ENCODE peak calls at places on chromosomes 5 and 9, in five cellular contexts. L is body of pancreas; V is CD8-positive, alpha-beta memory T cell; W is thyroid gland; Q is tibial artery. Y is an unnamed sample.

GRCh38 chr9:69919461-69920061 is 98.9 kb downstream of the CFAP95 start:
- DNase-seq in L (no peak), V (peak; percentile 32), W (no peak), Q (no peak), Y (no peak)

GRCh38 chr5:111829701-111830100 is 72.7 kb upstream of the NREP start:
- DNase-seq in L (no peak), V (no peak), W (no peak), Q (no peak), Y (no peak)

GRCh38 chr5:153824909-153825308 is 213.8 kb downstream of the FAM114A2 start:
- DNase-seq in L (no peak), V (no peak), W (no peak), Q (no peak), Y (no peak)

GRCh38 chr5:120576588-120576987 is 112.5 kb downstream of the PRR16 start:
- DNase-seq in L (no peak), V (no peak), W (no peak), Q (no peak), Y (no peak)

GRCh38 chr9:112921549-112921948 is 30.9 kb upstream of the SLC46A2 start:
- DNase-seq in L (no peak), V (no peak), W (no peak), Q (no peak), Y (no peak)

GRCh38 chr9:135095470-135096407 is 8.3 kb downstream of the OLFM1 start:
- DNase-seq in L (no peak), V (no peak), W (no peak), Q (no peak), Y (no peak)

GRCh38 chr5:147093138-147093537 is 141.7 kb upstream of the STK32A start:
- DNase-seq in L (no peak), V (no peak), W (no peak), Q (no peak), Y (no peak)

GRCh38 chr5:124572973-124573372 is 173.5 kb downstream of the ZNF608 start:
- DNase-seq in L (no peak), V (no peak), W (no peak), Q (no peak), Y (no peak)

GRCh38 chr9:78539188-78539587 is 242.3 kb downstream of the PSAT1 start:
- DNase-seq in L (no peak), V (no peak), W (no peak), Q (no peak), Y (no peak)

GRCh38 chr5:34838785-34839714 is at the start of gene TTC23L:
- DNase-seq in L (peak; percentile 96), V (peak; percentile 91), W (peak; percentile 93), Q (peak; percentile 83), Y (peak; percentile 94)

GRCh38 chr9:76654051-76654461 is 110.2 kb upstream of the PCA3 start:
- DNase-seq in L (no peak), V (no peak), W (no peak), Q (no peak), Y (no peak)

GRCh38 chr9:69961834-69962233 is 81.8 kb upstream of the MAMDC2 start:
- DNase-seq in L (no peak), V (no peak), W (no peak), Q (no peak), Y (no peak)

GRCh38 chr9:131950487-131950886 is 129.2 kb downstream of the MED27 start:
- DNase-seq in L (no peak), V (no peak), W (no peak), Q (no peak), Y (no peak)

GRCh38 chr5:40842351-40842750 is 1.2 kb downstream of the CARD6 start:
- DNase-seq in L (no peak), V (no peak), W (no peak), Q (no peak), Y (no peak)
- H3K27ac ChIP-seq in L (no peak overlapping the region), V (no peak overlapping the region), W (peak overlapping the region; percentile 84), Q (no peak overlapping the region), Y (no peak overlapping the region)

GRCh38 chr9:72856985-72857631 is 95.7 kb downstream of the ALDH1A1 start:
- DNase-seq in L (peak; percentile 19), V (no peak), W (peak; percentile 14), Q (no peak), Y (no peak)
- H3K4me3 ChIP-seq in L (no peak overlapping the region), V (no peak overlapping the region), W (no peak overlapping the region), Q (no peak overlapping the region), Y (no peak overlapping the region)

GRCh38 chr5:17895296-17896058 is 261.2 kb downstream of the TAF11L14 start:
- DNase-seq in L (no peak), V (no peak), W (no peak), Q (no peak), Y (no peak)
- H3K9me3 ChIP-seq in L (no peaks in the 10 kb centered on the region), V (no peaks in the 10 kb centered on the region), W (no peaks in the 10 kb centered on the region), Q (no peaks in the 10 kb centered on the region), Y (no peaks in the 10 kb centered on the region)

GRCh38 chr5:138230981-138231589 is 18.0 kb upstream of the CDC23 start:
- DNase-seq in L (peak; percentile 41), V (no peak), W (no peak), Q (no peak), Y (no peak)
- H3K27ac ChIP-seq in L (no peak overlapping the region), V (no peak overlapping the region), W (no peak overlapping the region), Q (no peak overlapping the region), Y (no peak overlapping the region)

GRCh38 chr9:104093162-104093561 is 947 bp upstream of the SMC2 start:
- DNase-seq in L (no peak), V (no peak), W (no peak), Q (no peak), Y (no peak)

GRCh38 chr9:104091028-104091590 is 3.0 kb upstream of the SMC2 start:
- DNase-seq in L (no peak), V (no peak), W (no peak), Q (no peak), Y (no peak)

GRCh38 chr9:104092192-104092591 is 1.9 kb upstream of the SMC2 start:
- DNase-seq in L (no peak), V (no peak), W (no peak), Q (no peak), Y (no peak)

GRCh38 chr9:104090578-104090977 is 3.5 kb upstream of the SMC2 start:
- DNase-seq in L (no peak), V (no peak), W (no peak), Q (no peak), Y (no peak)

DNA sequence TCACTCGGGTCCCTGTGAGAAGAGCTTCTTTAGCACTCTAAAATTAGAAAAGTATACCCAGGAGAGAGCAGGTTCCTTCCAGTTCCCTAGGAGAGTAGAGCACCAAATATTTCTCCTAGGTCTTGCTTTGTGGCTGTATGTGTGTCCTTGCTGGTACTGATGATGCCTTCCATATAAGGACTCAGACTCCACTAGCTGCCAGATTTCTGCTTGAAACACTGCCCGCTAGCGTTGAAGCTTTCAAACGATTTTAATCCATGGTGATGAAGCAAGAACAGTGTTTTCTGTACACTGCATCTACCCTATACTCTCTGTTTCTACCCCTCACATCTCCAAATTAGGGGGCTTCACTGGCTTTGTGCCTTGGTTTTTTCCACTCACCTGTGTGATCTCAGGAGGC is 2.4 kb upstream of the SMC2 start:
- DNase-seq in L (peak; percentile 23), V (peak; percentile 20), W (no peak), Q (no peak), Y (no peak)
- H3K4me3 ChIP-seq in L (no peak overlapping the region), V (no peak overlapping the region), W (no peak overlapping the region), Q (no peak overlapping the region), Y (no peak overlapping the region)

GRCh38 chr9:22809371-22809770 is 362.7 kb downstream of the DMRTA1 start:
- DNase-seq in L (no peak), V (no peak), W (no peak), Q (no peak), Y (no peak)
- H3K9me3 ChIP-seq in L (no peaks in the 10 kb centered on the region), V (no peaks in the 10 kb centered on the region), W (no peaks in the 10 kb centered on the region), Q (no peaks in the 10 kb centered on the region), Y (no peaks in the 10 kb centered on the region)

GRCh38 chr5:72859127-72859526 is 42.7 kb downstream of the TNPO1 start:
- DNase-seq in L (no peak), V (no peak), W (no peak), Q (no peak), Y (no peak)
- H3K27ac ChIP-seq in L (no peak overlapping the region), V (no peak overlapping the region), W (no peak overlapping the region), Q (no peak overlapping the region), Y (no peak overlapping the region)

DNA sequence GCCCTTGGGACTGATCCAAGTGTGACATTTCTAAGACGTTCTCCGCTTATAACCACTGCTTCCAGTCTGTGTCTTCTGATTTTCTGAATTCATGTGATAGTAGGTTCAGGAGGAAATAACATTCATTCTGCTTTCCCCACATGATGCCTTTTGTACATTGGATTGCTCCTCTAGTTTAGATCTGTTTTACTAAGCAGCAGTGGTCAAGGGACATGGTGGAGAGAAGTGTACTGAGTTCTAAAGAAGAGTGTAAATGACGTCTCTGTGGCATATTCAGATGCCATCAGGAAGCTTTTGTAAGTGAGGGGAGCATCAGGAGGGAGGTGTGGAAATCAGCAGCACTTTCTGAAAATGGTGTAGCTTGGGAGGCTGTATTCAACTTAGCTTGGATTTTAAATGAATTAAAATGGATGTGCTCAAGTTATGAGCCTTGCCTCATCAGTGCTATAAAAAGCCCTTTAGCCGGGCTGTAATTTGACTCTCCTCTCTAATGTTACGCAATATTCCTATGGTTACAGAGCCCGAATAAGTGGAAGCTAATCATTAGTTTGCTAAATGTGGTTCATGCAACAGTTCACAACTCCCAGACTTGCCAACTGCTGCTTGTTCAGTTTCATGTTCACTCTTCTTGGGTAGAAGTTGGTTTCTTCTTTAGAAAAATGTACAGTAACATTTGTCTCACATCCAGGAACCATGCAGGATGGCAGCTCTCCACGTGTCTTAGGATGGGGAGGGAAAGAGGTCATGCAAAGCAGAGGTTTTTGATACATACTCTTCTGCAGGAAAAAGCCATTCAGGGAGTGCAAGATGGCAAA is 281.3 kb downstream of the ARHGAP26 start:
- DNase-seq in L (peak; percentile 38), V (no peak), W (peak; percentile 30), Q (no peak), Y (no peak)
- H3K4me3 ChIP-seq in L (no peak overlapping the region), V (no peak overlapping the region), W (no peak overlapping the region), Q (no peak overlapping the region), Y (no peak overlapping the region)